ENCODE peak calls at places on chromosome 15, in nine cellular contexts. U is body of pancreas, I is H1, Z is mammary epithelial cell, B is A549, Q is SK-N-SH, N is kidney, Y is colonic mucosa, W is progenitor cell of endocrine pancreas. J is an unnamed sample.

GRCh38 chr15:92848852-92849598 is 51.1 kb upstream of the CHD2 start:
- DNase-seq in W (no peak), Y (no peak), Z (no peak), I (no peak), Q (no peak), N (no peak), U (no peak), B (no peak), J (no peak)

GRCh38 chr15:95296626-95297025 is 1033.9 kb upstream of the NR2F2 start:
- DNase-seq in W (no peak), Q (no peak), Y (no peak), B (no peak), N (no peak), U (no peak), Z (no peak), I (no peak), J (no peak)

GRCh38 chr15:42605281-42605744 is 29.9 kb downstream of the STARD9 start:
- DNase-seq in N (no peak), I (no peak), Z (no peak), W (no peak), Y (no peak), Q (peak), U (no peak), B (no peak), J (no peak)

GRCh38 chr15:81002254-81003022 is 1.7 kb downstream of the TLNRD1 start:
- DNase-seq in B (peak), I (peak), N (peak), Q (no peak), W (no peak), Z (no peak), Y (no peak), U (no peak), J (no peak)

GRCh38 chr15:59372352-59373211 is at the start of gene MYO1E:
- DNase-seq in B (peak), N (peak), Y (peak), W (peak), I (peak), U (peak), Z (peak), Q (peak), J (peak)

GRCh38 chr15:29141908-29142747 is 127.5 kb downstream of the NSMCE3 start:
- DNase-seq in Z (peak), U (no peak), Q (no peak), B (no peak), I (peak), Y (no peak), N (no peak), W (peak), J (no peak)

GRCh38 chr15:55290361-55291057 is 896 bp upstream of the RAB27A start:
- DNase-seq in N (peak), U (peak), W (peak), I (peak), Q (peak), Y (peak), B (peak), Z (peak), J (peak)

GRCh38 chr15:43518073-43518761 is 809 bp downstream of the MAP1A start:
- DNase-seq in W (no peak), I (peak), B (no peak), U (no peak), Y (no peak), N (no peak), Q (peak), Z (no peak), J (no peak)

GRCh38 chr15:88900309-88900981 is 5.1 kb upstream of the HAPLN3 start:
- DNase-seq in Y (no peak), W (no peak), Z (no peak), U (no peak), N (no peak), Q (no peak), B (peak), I (no peak), J (peak)

GRCh38 chr15:96947830-96948229 is 617.3 kb downstream of the NR2F2 start:
- DNase-seq in B (no peak), I (peak), Y (no peak), Q (peak), W (no peak), U (no peak), N (no peak), Z (no peak), J (no peak)

GRCh38 chr15:48177383-48177874 is 666 bp downstream of the MYEF2 start:
- DNase-seq in Z (peak), N (no peak), Q (peak), U (peak), Y (no peak), I (no peak), B (peak), W (no peak), J (peak)

GRCh38 chr15:78564743-78565096 is 600 bp upstream of the CHRNA5 start:
- DNase-seq in Y (peak), N (peak), Z (no peak), U (no peak), B (no peak), I (no peak), Q (no peak), W (no peak), J (no peak)

GRCh38 chr15:81161215-81161673 is 27.2 kb downstream of the CFAP161 start:
- DNase-seq in W (no peak), B (no peak), Y (no peak), Q (no peak), I (no peak), N (no peak), Z (no peak), U (no peak), J (no peak)

GRCh38 chr15:67361100-67361499 is 106.5 kb downstream of the IQCH start:
- DNase-seq in B (no peak), Y (no peak), Q (no peak), Z (no peak), W (no peak), I (no peak), U (no peak), N (no peak), J (no peak)

GRCh38 chr15:78796510-78796909 is 14.8 kb downstream of the ADAMTS7 start:
- DNase-seq in Y (no peak), I (no peak), W (no peak), Z (no peak), U (no peak), B (no peak), Q (no peak), N (no peak), J (no peak)

GRCh38 chr15:29774900-29775299 is 47.4 kb downstream of the TJP1 start:
- DNase-seq in W (no peak), N (no peak), Q (no peak), Z (peak), B (peak), U (no peak), I (no peak), Y (no peak), J (peak)

GRCh38 chr15:83843511-83843910 is 189.6 kb downstream of the ADAMTSL3 start:
- DNase-seq in B (no peak), W (no peak), I (no peak), Q (no peak), N (no peak), Z (peak), Y (no peak), U (no peak), J (no peak)

GRCh38 chr15:35289029-35289617 is 204.0 kb upstream of the NANOGP8 start:
- DNase-seq in N (no peak), U (peak), I (no peak), Z (peak), Y (no peak), W (no peak), B (peak), Q (peak), J (peak)

GRCh38 chr15:94206463-94207167 is 24.7 kb upstream of the MCTP2 start:
- DNase-seq in U (peak), B (no peak), Z (peak), W (no peak), N (no peak), I (no peak), Q (no peak), Y (no peak), J (peak)

GRCh38 chr15:51641490-51642135 is 19.0 kb upstream of the DMXL2 start:
- DNase-seq in Q (no peak), Y (no peak), I (no peak), B (no peak), Z (no peak), N (no peak), W (no peak), U (no peak), J (no peak)

GRCh38 chr15:78671626-78672211 is 30.7 kb upstream of the CHRNB4 start:
- DNase-seq in N (no peak), W (no peak), Q (peak), Y (no peak), U (peak), Z (no peak), B (no peak), I (peak), J (no peak)

GRCh38 chr15:76376029-76376428 is 39.5 kb downstream of the ISL2 start:
- DNase-seq in Q (no peak), U (no peak), Y (no peak), W (no peak), N (no peak), I (no peak), B (no peak), Z (no peak), J (no peak)

GRCh38 chr15:75928680-75929608 is 25.3 kb downstream of the FBXO22 start:
- DNase-seq in Q (peak), B (peak), Z (no peak), I (peak), Y (peak), U (peak), N (no peak), W (no peak), J (no peak)

GRCh38 chr15:60520041-60520824 is 41.3 kb upstream of the ICE2 start:
- DNase-seq in Y (no peak), W (no peak), Z (peak), B (peak), Q (no peak), N (no peak), I (no peak), U (no peak), J (peak)

GRCh38 chr15:28886431-28887343 is 913 bp downstream of the APBA2 start:
- DNase-seq in B (no peak), Y (no peak), W (no peak), I (no peak), Z (no peak), U (no peak), N (peak), Q (peak), J (no peak)

GRCh38 chr15:72341361-72341760 is 21.4 kb upstream of the CELF6 start:
- DNase-seq in N (no peak), Q (peak), Y (no peak), B (peak), U (no peak), Z (no peak), W (no peak), I (peak), J (no peak)

GRCh38 chr15:20340931-20341661 is 200.5 kb downstream of the GOLGA6L6 start:
- DNase-seq in B (peak), I (no peak), Z (peak), Q (peak), N (peak), Y (no peak), W (peak), U (peak), J (peak)

DNA sequence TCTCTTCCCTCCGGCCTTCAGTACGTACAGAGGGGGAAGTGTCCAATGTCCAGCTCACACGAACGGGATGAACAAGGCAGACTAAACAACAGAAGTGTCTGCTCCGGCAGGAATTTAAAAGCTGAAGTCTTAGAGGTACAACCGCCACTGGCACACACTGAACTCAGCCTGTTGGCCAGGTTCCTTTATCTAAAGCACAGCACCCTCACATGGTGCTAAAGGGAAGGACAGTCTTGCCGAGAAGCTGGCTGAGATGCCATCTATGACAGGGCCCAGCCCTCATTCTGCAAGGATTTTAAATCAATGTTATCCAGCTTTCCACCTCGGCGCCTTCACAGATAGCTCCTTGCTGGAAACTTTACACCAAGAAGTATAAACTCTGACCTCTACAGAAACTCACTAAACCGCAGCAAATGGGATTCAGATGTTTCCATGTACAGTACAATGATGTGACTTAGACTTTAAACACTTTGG is 2.8 kb downstream of the ADAMTS17 start:
- DNase-seq in Z (peak), Q (peak), U (peak), B (peak), I (peak), Y (peak), W (no peak), N (no peak), J (no peak)
- TF ChIP-seq CTCF in Z (peak), Q (peak), U (peak), B (peak), I (peak), Y (peak), W (peak), N (peak), J (peak)

GRCh38 chr15:74799255-74799842 is 13.3 kb upstream of the LMAN1L start:
- DNase-seq in Y (peak), Z (no peak), I (no peak), N (no peak), B (no peak), U (no peak), Q (no peak), W (no peak), J (no peak)
- TF ChIP-seq CTCF in Y (no peak), Z (no peak), I (peak), N (no peak), B (no peak), U (no peak), Q (no peak), W (no peak), J (no peak)

GRCh38 chr15:44545934-44546802 is 9.2 kb downstream of the EIF3J start:
- DNase-seq in B (no peak), W (no peak), Y (no peak), Q (peak), I (no peak), U (no peak), Z (peak), N (no peak), J (peak)
- TF ChIP-seq CTCF in B (peak), W (peak), Y (no peak), Q (peak), I (no peak), U (no peak), Z (peak), N (peak), J (peak)

DNA sequence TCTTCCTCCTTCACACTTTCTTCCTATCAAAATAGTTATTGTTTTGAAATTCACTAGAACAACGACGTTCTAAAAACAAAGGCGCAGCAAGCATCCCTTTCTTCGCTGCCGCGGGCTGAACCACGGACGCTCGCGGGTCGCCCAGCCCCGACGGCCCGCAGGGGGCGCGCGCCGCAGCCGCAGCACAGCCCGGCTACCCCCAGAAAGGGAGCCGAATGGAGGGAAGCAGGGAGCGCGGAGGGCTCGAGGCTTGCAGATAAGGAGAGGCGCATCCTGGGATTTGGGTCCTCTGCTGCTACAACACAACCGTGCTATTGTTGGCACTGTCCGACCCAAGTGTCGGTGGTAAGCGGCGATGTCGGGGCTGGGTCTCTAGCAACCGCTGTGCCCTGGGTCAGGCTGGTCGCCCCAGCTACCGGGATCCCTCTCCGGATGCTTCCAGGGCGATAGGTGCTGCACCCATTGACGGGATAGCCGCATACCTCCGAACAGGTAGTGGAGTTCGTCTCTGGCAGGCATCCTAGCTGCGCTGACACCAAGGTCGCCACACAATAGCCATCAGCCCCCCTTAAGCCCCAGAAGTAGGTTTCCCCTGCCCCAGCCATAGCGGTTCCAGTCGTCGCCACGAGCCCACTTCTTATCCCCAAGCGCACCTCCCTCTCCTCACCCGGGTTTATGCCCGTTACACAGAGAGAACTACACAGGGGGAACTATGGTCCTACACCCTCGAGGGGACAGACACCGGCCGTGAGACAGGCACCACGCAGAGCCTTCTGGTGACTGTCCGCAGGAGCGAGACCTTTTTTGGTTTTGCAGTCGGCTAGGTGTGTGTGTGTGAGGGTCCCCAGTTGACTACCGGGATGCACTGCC is 6.0 kb downstream of the ONECUT1 start:
- DNase-seq in W (no peak), B (peak), U (peak), Z (no peak), Q (peak), Y (no peak), I (peak), N (peak), J (no peak)
- TF ChIP-seq CTCF in W (peak), B (peak), U (peak), Z (peak), Q (peak), Y (peak), I (peak), N (peak), J (peak)

DNA sequence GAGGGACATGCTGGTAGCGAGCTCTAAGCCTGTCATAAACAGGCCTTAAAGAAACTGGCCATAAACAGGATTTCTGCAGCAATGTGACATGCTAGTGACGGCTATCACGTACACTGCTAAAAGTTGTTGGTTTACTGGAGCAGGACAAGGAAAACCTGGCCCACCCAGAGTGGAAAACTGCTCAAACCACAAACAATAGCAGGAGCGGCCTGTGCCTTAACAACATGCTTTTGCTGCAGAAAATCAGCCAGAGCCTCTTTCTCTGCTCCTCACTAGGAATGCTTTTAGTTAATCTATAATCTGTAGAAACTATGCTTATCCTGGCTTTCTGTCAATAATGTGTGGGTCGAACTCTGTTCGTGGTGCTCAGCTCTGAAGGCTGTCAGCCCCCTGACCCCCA is 202.9 kb upstream of the UBE3A start:
- DNase-seq in N (no peak), Q (no peak), B (no peak), W (no peak), Y (no peak), U (no peak), I (no peak), Z (no peak), J (no peak)
- TF ChIP-seq CTCF in N (no peak), Q (no peak), B (no peak), W (no peak), Y (no peak), U (no peak), I (no peak), Z (no peak), J (no peak)

GRCh38 chr15:39976291-39977274 is 42.7 kb downstream of the EIF2AK4 start:
- DNase-seq in B (no peak), N (peak), U (peak), Y (peak), Q (peak), W (peak), Z (peak), I (peak), J (peak)
- TF ChIP-seq CTCF in B (no peak), N (peak), U (peak), Y (no peak), Q (peak), W (peak), Z (peak), I (peak), J (peak)

DNA sequence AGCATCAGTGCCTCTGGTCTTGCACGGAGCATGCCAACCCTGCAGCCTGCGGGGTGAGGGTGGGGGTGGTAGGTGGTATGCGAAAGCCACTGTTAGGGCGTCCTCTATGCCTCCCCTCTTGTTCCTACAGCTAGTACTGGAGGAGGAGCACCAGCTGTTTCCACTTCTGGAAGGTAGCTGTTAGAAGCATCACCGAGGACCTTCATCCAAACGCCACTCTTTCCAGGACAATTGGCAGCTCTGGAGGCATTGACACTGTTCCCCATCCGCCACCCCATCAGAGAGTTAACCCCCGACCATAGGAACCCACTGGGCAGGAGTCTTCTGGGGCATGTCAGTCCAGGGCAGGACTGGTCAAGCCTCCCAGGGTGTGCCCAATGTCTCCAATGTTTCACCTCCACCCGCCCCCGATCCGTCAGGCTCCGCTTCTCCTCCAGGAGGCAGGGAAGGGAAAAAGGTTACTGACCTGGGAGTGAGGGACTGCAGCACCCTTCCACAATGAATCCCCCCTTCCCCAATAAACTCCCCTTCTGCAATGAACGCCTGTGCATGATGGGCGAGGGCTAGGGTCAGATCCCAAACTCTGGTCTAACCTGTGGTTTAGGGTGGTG is 487 bp downstream of the DUOX2 start:
- DNase-seq in B (no peak), I (peak), Q (peak), Y (no peak), U (no peak), N (peak), Z (no peak), W (no peak), J (no peak)
- TF ChIP-seq CTCF in B (no peak), I (no peak), Q (no peak), Y (no peak), U (no peak), N (no peak), Z (no peak), W (no peak), J (no peak)

GRCh38 chr15:74542192-74543042 is 1.4 kb downstream of the ARID3B start:
- DNase-seq in Q (no peak), N (no peak), Y (no peak), U (no peak), B (no peak), Z (peak), I (no peak), W (no peak), J (no peak)

GRCh38 chr15:74541494-74542191 is 623 bp downstream of the ARID3B start:
- DNase-seq in W (no peak), U (peak), I (peak), Q (peak), Y (peak), B (no peak), Z (peak), N (no peak), J (peak)

GRCh38 chr15:74545061-74545460 is 4.0 kb downstream of the ARID3B start:
- DNase-seq in U (no peak), Q (no peak), W (no peak), Y (no peak), B (no peak), N (no peak), Z (no peak), I (no peak), J (no peak)

GRCh38 chr15:74543043-74543422 is 2.0 kb downstream of the ARID3B start:
- DNase-seq in B (no peak), Z (no peak), W (no peak), N (no peak), U (no peak), Y (no peak), Q (no peak), I (no peak), J (no peak)

GRCh38 chr15:74543583-74543982 is 2.6 kb downstream of the ARID3B start:
- DNase-seq in Y (no peak), B (no peak), Q (no peak), U (no peak), W (no peak), I (no peak), Z (no peak), N (no peak), J (no peak)
- TF ChIP-seq CTCF in Y (no peak), B (no peak), Q (peak), U (no peak), W (peak), I (peak), Z (peak), N (no peak), J (peak)

GRCh38 chr15:91254766-91255165 is 154.7 kb downstream of the SV2B start:
- DNase-seq in B (peak), Q (no peak), U (no peak), I (no peak), Z (no peak), N (no peak), Y (no peak), W (no peak), J (no peak)
- TF ChIP-seq CTCF in B (no peak), Q (no peak), U (no peak), I (no peak), Z (no peak), N (no peak), Y (no peak), W (no peak), J (no peak)

J was measured in HFFc6.